ENCODE peak calls at places on chromosomes 11 and 22, in five cellular contexts. P is stimulated activated CD4-positive, alpha-beta T cell treated with anti-CD3 and anti-CD28 coated beads, Interleukin-1b, Interleukin-23, amount 100 ng/mL, for 1 hour; W is CD8-positive, alpha-beta memory T cell; L is cardiac fibroblast; N is B cell. H is an unnamed sample.

GRCh38 chr22:28231423-28231822 is 312.4 kb upstream of the PITPNB start:
- DNase-seq in L (peak; percentile 54), P (no peak), W (no peak), N (no peak), H (no peak)

GRCh38 chr11:114397349-114397982 is 2.8 kb downstream of the C11orf71 start:
- DNase-seq in L (no peak), P (no peak), N (no peak), W (no peak), H (no peak)

GRCh38 chr11:44708063-44708462 is 18.7 kb upstream of the TSPAN18 start:
- DNase-seq in P (no peak), W (no peak), L (peak; percentile 54), N (no peak), H (no peak)

GRCh38 chr22:17085277-17086091 is 684 bp downstream of the IL17RA start:
- DNase-seq in N (peak; percentile 51), L (no peak), W (no peak), P (no peak), H (no peak)

GRCh38 chr11:20112291-20113146 is 47.8 kb downstream of the DBX1 start:
- DNase-seq in W (no peak), N (no peak), L (peak; percentile 91), P (no peak), H (no peak)

GRCh38 chr22:29203883-29204282 is 1.8 kb upstream of the EMID1 start:
- DNase-seq in L (no peak), P (no peak), W (no peak), N (no peak), H (no peak)

GRCh38 chr11:75422248-75423231 is 10.5 kb downstream of the KLHL35 start:
- DNase-seq in N (no peak), L (no peak), W (no peak), P (no peak), H (no peak)

GRCh38 chr22:49298834-49299750 is 528.6 kb downstream of the BRD1 start:
- DNase-seq in L (no peak), W (peak; percentile 23), N (no peak), P (no peak), H (no peak)

GRCh38 chr11:34926831-34927132 is 10.4 kb downstream of the PDHX start:
- DNase-seq in P (no peak), N (no peak), L (no peak), W (no peak), H (no peak)

GRCh38 chr11:2940166-2940929 is 11.1 kb upstream of the PHLDA2 start:
- DNase-seq in N (no peak), W (peak; percentile 77), P (no peak), L (peak; percentile 40), H (no peak)

GRCh38 chr11:12284321-12285050 is 92.9 kb upstream of the PARVA start:
- DNase-seq in L (peak; percentile 60), P (no peak), W (peak; percentile 8), N (no peak), H (no peak)

GRCh38 chr11:106983251-106983650 is 35.0 kb downstream of the GUCY1A2 start:
- DNase-seq in W (no peak), N (no peak), L (no peak), P (no peak), H (no peak)

GRCh38 chr11:16296243-16296642 is 60.1 kb downstream of the SOX6 start:
- DNase-seq in L (no peak), P (no peak), N (no peak), W (no peak), H (no peak)

GRCh38 chr11:43735931-43736330 is 55.4 kb downstream of the HSD17B12 start:
- DNase-seq in L (peak; percentile 47), W (no peak), P (no peak), N (no peak), H (no peak)

GRCh38 chr11:20042717-20043392 is 117.4 kb downstream of the DBX1 start:
- DNase-seq in W (no peak), L (no peak), P (no peak), N (no peak), H (no peak)

GRCh38 chr22:44526431-44527115 is 28.5 kb upstream of the RTL6 start:
- DNase-seq in L (no peak), N (no peak), P (no peak), W (no peak), H (peak; percentile 43)

GRCh38 chr11:43664295-43664694 is 16.2 kb upstream of the HSD17B12 start:
- DNase-seq in P (no peak), N (no peak), L (no peak), W (no peak), H (no peak)

GRCh38 chr11:82902880-82903279 is 1.3 kb downstream of the DDIAS start:
- DNase-seq in P (no peak), W (no peak), N (no peak), L (no peak), H (no peak)

GRCh38 chr11:118290923-118291322 is 13.6 kb upstream of the CD3E start:
- DNase-seq in N (peak; percentile 46), L (peak; percentile 19), P (no peak), W (peak; percentile 55), H (no peak)

GRCh38 chr11:14119357-14119756 is 156.8 kb downstream of the SPON1 start:
- DNase-seq in L (no peak), W (no peak), P (no peak), N (no peak), H (no peak)

GRCh38 chr22:33561149-33561807 is 359.0 kb downstream of the LARGE1 start:
- DNase-seq in L (no peak), N (no peak), W (no peak), P (no peak), H (no peak)

GRCh38 chr22:39994566-39995345 is at the start of gene FAM83F:
- DNase-seq in L (no peak), N (peak; percentile 64), W (no peak), P (peak; percentile 24), H (no peak)

GRCh38 chr11:27293500-27294417 is 69.3 kb downstream of the CCDC34 start:
- DNase-seq in N (no peak), P (no peak), W (no peak), L (no peak), H (no peak)

GRCh38 chr22:42924436-42924835 is 67.4 kb upstream of the ARFGAP3 start:
- DNase-seq in L (no peak), N (no peak), P (no peak), W (no peak), H (no peak)

GRCh38 chr11:63938481-63939350 is at the start of gene NAA40:
- DNase-seq in P (peak; percentile 73), W (peak; percentile 96), N (peak; percentile 98), L (peak; percentile 96), H (peak; percentile 97)

GRCh38 chr22:37848587-37849088 is 581 bp upstream of the EIF3L start:
- DNase-seq in L (peak; percentile 37), N (peak; percentile 35), W (no peak), P (no peak), H (no peak)

GRCh38 chr22:40597541-40598453 is 38.7 kb downstream of the MRTFA start:
- DNase-seq in W (no peak), P (no peak), L (no peak), N (no peak), H (no peak)

GRCh38 chr11:2287102-2287501 is 14.6 kb downstream of the C11orf21 start:
- DNase-seq in N (no peak), W (no peak), P (no peak), L (no peak), H (no peak)

GRCh38 chr11:34926101-34926830 is 9.8 kb downstream of the PDHX start:
- DNase-seq in W (no peak), P (no peak), N (peak; percentile 65), L (peak; percentile 74), H (no peak)